ENCODE peak calls at places on chromosomes 12 and 14, in five cellular contexts. L is NCI-H2081; F is activated CD8-positive, alpha-beta memory T cell treated with anti-CD3 and anti-CD28 coated beads, Interleukin-2, amount 50 U/mL, for 4 hours; C is effector memory CD4-positive, alpha-beta T cell; A is GM04503. X is an unnamed sample.

GRCh38 chr12:95642583-95642982 is 91.3 kb upstream of the USP44 start:
- DNase-seq in L (no peak), F (no peak), C (no peak), A (no peak), X (no peak)

GRCh38 chr14:78697341-78697740 is 527.2 kb downstream of the NRXN3 start:
- DNase-seq in L (peak; percentile 32), F (no peak), C (no peak), A (no peak), X (peak; percentile 23)

GRCh38 chr12:2119266-2119665 is 66.5 kb downstream of the CACNA1C start:
- DNase-seq in L (no peak), F (no peak), C (no peak), A (no peak), X (no peak)

GRCh38 chr12:120584343-120585149 is 3.3 kb upstream of the POP5 start:
- DNase-seq in L (peak; percentile 38), F (peak; percentile 59), C (peak; percentile 26), A (no peak), X (peak; percentile 5)

GRCh38 chr12:64404470-64405446 is 566 bp downstream of the XPOT start:
- DNase-seq in L (peak; percentile 53), F (peak; percentile 78), C (peak; percentile 34), A (peak; percentile 38), X (peak; percentile 54)

GRCh38 chr14:94575730-94576585 is 5.3 kb upstream of the SERPINA5 start:
- DNase-seq in L (no peak), F (no peak), C (no peak), A (no peak), X (no peak)

GRCh38 chr12:13606290-13606689 is 375.1 kb downstream of the GRIN2B start:
- DNase-seq in L (no peak), F (no peak), C (no peak), A (no peak), X (no peak)

GRCh38 chr12:112977139-112977538 is 1.2 kb upstream of the OAS2 start:
- DNase-seq in L (no peak), F (no peak), C (no peak), A (no peak), X (no peak)

GRCh38 chr12:32603858-32604257 is 75.2 kb upstream of the DNM1L start:
- DNase-seq in L (no peak), F (no peak), C (no peak), A (no peak), X (no peak)

X was measured in NCI-H2227 treated with DMSO at 0.1 percent for 48 hours.